ENCODE peak calls at places on chromosome 15, in seven cellular contexts. P, B, E, L, V, W and Z are unnamed samples.

GRCh38 chr15:89665449-89666146 is 10.3 kb upstream of the KIF7 start:
- DNase-seq in B (no peak), V (no peak), W (peak), P (peak), E (peak), L (no peak), Z (peak)

GRCh38 chr15:75554717-75555116 is 24.4 kb downstream of the PTPN9 start:
- DNase-seq in B (no peak), W (no peak), L (no peak), P (no peak), V (no peak), E (no peak), Z (no peak)

GRCh38 chr15:62228604-62229003 is 63.5 kb upstream of the C2CD4B start:
- DNase-seq in L (no peak), P (no peak), E (no peak), W (no peak), V (no peak), B (no peak), Z (no peak)

GRCh38 chr15:92819312-92820232 is 80.6 kb upstream of the CHD2 start:
- DNase-seq in L (no peak), B (no peak), V (no peak), E (no peak), P (no peak), W (no peak), Z (no peak)

GRCh38 chr15:68797157-68797556 is 23.5 kb downstream of the ANP32A start:
- DNase-seq in E (no peak), W (no peak), P (no peak), B (peak), V (no peak), L (no peak), Z (no peak)

GRCh38 chr15:48974865-48975264 is 11.1 kb upstream of the SHC4 start:
- DNase-seq in W (no peak), V (no peak), E (no peak), P (no peak), L (no peak), B (no peak), Z (no peak)

GRCh38 chr15:81343371-81343770 is 19.4 kb upstream of the STARD5 start:
- DNase-seq in L (no peak), E (no peak), W (no peak), B (no peak), V (no peak), P (no peak), Z (no peak)

GRCh38 chr15:56244811-56245576 is 1.3 kb upstream of the RFX7 start:
- DNase-seq in P (peak), W (peak), L (peak), E (no peak), B (peak), V (no peak), Z (no peak)

GRCh38 chr15:62610499-62610898 is 432.0 kb upstream of the TPM1 start:
- DNase-seq in L (no peak), W (no peak), E (no peak), B (no peak), P (no peak), V (no peak), Z (no peak)

GRCh38 chr15:56732135-56732880 is 1.0 kb downstream of the ZNF280D start:
- DNase-seq in E (no peak), P (no peak), L (peak), B (no peak), V (no peak), W (peak), Z (peak)

GRCh38 chr15:43441316-43441715 is 51.6 kb downstream of the TP53BP1 start:
- DNase-seq in P (no peak), L (no peak), W (no peak), B (no peak), V (no peak), E (no peak), Z (peak)

GRCh38 chr15:89492111-89492641 is 4.2 kb downstream of the RHCG start:
- DNase-seq in P (no peak), V (no peak), E (no peak), W (no peak), L (no peak), B (no peak), Z (no peak)

GRCh38 chr15:101724675-101725005 is 367 bp upstream of the TARS3 start:
- DNase-seq in P (no peak), B (no peak), E (no peak), V (no peak), W (no peak), L (no peak), Z (no peak)

GRCh38 chr15:39586387-39587171 is 5.7 kb downstream of the THBS1 start:
- DNase-seq in W (peak), B (no peak), E (no peak), P (no peak), L (peak), V (peak), Z (no peak)

GRCh38 chr15:90126457-90127435 is 24.5 kb upstream of the IDH2 start:
- DNase-seq in W (no peak), E (peak), V (no peak), B (no peak), P (no peak), L (no peak), Z (no peak)

GRCh38 chr15:67911727-67912126 is 71.9 kb upstream of the RNU6-1 start:
- DNase-seq in V (no peak), L (no peak), B (no peak), P (no peak), W (no peak), E (no peak), Z (peak)